ENCODE peak calls at places on chromosomes 13 and 19, in four cellular contexts. I is GM06990, A is ACHN, S is type B pancreatic cell. Z is an unnamed sample.

GRCh38 chr13:99013951-99014350 is 36.1 kb upstream of the DOCK9 start:
- DNase-seq in I (no peak), A (no peak), S (no peak), Z (no peak)

GRCh38 chr13:101875717-101876393 is 423.4 kb downstream of the ITGBL1 start:
- DNase-seq in I (no peak), A (no peak), S (no peak), Z (no peak)

GRCh38 chr19:14146789-14147216 is 10.4 kb upstream of the ASF1B start:
- DNase-seq in I (no peak), A (no peak), S (no peak), Z (no peak)

GRCh38 chr19:16470541-16470910 is 1.2 kb downstream of the EPS15L1 start:
- DNase-seq in I (no peak), A (no peak), S (no peak), Z (no peak)

GRCh38 chr13:23506071-23506820 is 64.0 kb upstream of the TNFRSF19 start:
- DNase-seq in I (no peak), A (peak), S (no peak), Z (no peak)

GRCh38 chr19:42279902-42280760 is 11.1 kb downstream of the CIC start:
- DNase-seq in I (peak), A (peak), S (peak), Z (peak)

GRCh38 chr13:94829801-94830200 is 117.5 kb upstream of the SOX21 start:
- DNase-seq in I (no peak), A (no peak), S (no peak), Z (no peak)

GRCh38 chr13:30869491-30869890 is 36.6 kb upstream of the MEDAG start:
- DNase-seq in I (no peak), A (no peak), S (no peak), Z (no peak)

GRCh38 chr13:96090240-96091101 is 564 bp downstream of the HS6ST3 start:
- DNase-seq in I (peak), A (peak), S (peak), Z (no peak)